ENCODE peak calls at places on chromosomes 12 and 14, in six cellular contexts. E, A, T, S, Y and R are unnamed samples.

GRCh38 chr14:61342486-61342885 is 21.1 kb downstream of the PRKCH start:
- DNase-seq in E (peak), A (no peak), T (no peak), S (no peak), Y (no peak), R (no peak)

GRCh38 chr12:89073027-89073398 is 279.3 kb downstream of the DUSP6 start:
- DNase-seq in E (peak), A (no peak), T (no peak), S (no peak), Y (peak), R (no peak)

GRCh38 chr14:21211509-21211908 is 55.6 kb upstream of the OR5AU1 start:
- DNase-seq in E (no peak), A (no peak), T (no peak), S (no peak), Y (no peak), R (no peak)

GRCh38 chr14:28756896-28757570 is 9.6 kb upstream of the FOXG1 start:
- DNase-seq in E (peak), A (no peak), T (no peak), S (no peak), Y (peak), R (no peak)

GRCh38 chr14:104933721-104934379 is 9.2 kb downstream of the PLD4 start:
- DNase-seq in E (no peak), A (no peak), T (peak), S (no peak), Y (no peak), R (no peak)

GRCh38 chr12:14883663-14884062 is 2.0 kb downstream of the MGP start:
- DNase-seq in E (no peak), A (no peak), T (no peak), S (no peak), Y (no peak), R (no peak)

GRCh38 chr12:115752913-115753726 is 524.4 kb downstream of the MED13L start:
- DNase-seq in E (peak), A (peak), T (no peak), S (peak), Y (peak), R (peak)

GRCh38 chr14:76307786-76308780 is 67.9 kb upstream of the ESRRB start:
- DNase-seq in E (no peak), A (no peak), T (no peak), S (no peak), Y (no peak), R (no peak)

GRCh38 chr12:108689314-108690190 is 41.8 kb downstream of the CORO1C start:
- DNase-seq in E (peak), A (peak), T (no peak), S (no peak), Y (no peak), R (peak)

GRCh38 chr12:96421014-96421413 is 20.8 kb upstream of the CDK17 start:
- DNase-seq in E (peak), A (no peak), T (no peak), S (no peak), Y (no peak), R (no peak)

GRCh38 chr12:56768424-56768823 is 5.3 kb downstream of the HSD17B6 start:
- DNase-seq in E (no peak), A (no peak), T (no peak), S (no peak), Y (no peak), R (peak)

GRCh38 chr14:24299255-24300191 is at the start of the genes DHRS1 and NOP9:
- DNase-seq in E (peak), A (peak), T (peak), S (peak), Y (peak), R (peak)
- TF ChIP-seq POLR2A in E (peak), A (peak), T (peak), S (peak), Y (peak), R (peak)

DNA sequence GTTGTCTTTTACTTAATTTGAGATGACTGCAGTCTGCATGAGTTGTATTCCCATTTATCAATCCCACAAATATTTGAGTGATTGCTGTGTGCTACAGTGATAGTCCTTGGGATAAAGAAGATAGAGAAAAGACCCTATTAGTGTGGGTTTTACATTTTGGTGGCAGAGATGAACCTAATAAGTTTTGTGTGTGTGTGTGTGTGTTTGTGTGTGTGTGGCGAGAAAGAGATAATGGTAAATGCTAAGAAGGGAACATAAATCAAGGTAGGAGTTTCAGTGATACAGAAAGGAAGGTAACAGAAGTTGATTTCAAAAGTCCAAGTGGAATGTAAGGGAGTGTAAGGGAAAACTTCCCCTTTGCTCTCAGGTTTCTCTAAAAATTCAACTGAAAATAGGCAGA is 2.6 kb upstream of the DDX55 start:
- DNase-seq in E (no peak), A (no peak), T (no peak), S (no peak), Y (no peak), R (no peak)
- TF ChIP-seq POLR2A in E (no peak), A (no peak), T (no peak), S (no peak), Y (no peak), R (no peak)

GRCh38 chr14:90301580-90302181 is 30.1 kb downstream of the NRDE2 start:
- DNase-seq in E (peak), A (no peak), T (no peak), S (peak), Y (no peak), R (no peak)

GRCh38 chr14:90305176-90305601 is 26.6 kb downstream of the NRDE2 start:
- DNase-seq in E (no peak), A (no peak), T (no peak), S (no peak), Y (no peak), R (no peak)

GRCh38 chr14:90301122-90301521 is 30.6 kb downstream of the NRDE2 start:
- DNase-seq in E (no peak), A (no peak), T (no peak), S (no peak), Y (no peak), R (no peak)

GRCh38 chr14:90302529-90303303 is 29.0 kb downstream of the NRDE2 start:
- DNase-seq in E (no peak), A (no peak), T (no peak), S (no peak), Y (no peak), R (no peak)

GRCh38 chr14:90303382-90303943 is 28.3 kb downstream of the NRDE2 start:
- DNase-seq in E (no peak), A (no peak), T (no peak), S (no peak), Y (no peak), R (no peak)
- TF ChIP-seq POLR2A in E (no peak), A (no peak), T (no peak), S (no peak), Y (no peak), R (no peak)

DNA sequence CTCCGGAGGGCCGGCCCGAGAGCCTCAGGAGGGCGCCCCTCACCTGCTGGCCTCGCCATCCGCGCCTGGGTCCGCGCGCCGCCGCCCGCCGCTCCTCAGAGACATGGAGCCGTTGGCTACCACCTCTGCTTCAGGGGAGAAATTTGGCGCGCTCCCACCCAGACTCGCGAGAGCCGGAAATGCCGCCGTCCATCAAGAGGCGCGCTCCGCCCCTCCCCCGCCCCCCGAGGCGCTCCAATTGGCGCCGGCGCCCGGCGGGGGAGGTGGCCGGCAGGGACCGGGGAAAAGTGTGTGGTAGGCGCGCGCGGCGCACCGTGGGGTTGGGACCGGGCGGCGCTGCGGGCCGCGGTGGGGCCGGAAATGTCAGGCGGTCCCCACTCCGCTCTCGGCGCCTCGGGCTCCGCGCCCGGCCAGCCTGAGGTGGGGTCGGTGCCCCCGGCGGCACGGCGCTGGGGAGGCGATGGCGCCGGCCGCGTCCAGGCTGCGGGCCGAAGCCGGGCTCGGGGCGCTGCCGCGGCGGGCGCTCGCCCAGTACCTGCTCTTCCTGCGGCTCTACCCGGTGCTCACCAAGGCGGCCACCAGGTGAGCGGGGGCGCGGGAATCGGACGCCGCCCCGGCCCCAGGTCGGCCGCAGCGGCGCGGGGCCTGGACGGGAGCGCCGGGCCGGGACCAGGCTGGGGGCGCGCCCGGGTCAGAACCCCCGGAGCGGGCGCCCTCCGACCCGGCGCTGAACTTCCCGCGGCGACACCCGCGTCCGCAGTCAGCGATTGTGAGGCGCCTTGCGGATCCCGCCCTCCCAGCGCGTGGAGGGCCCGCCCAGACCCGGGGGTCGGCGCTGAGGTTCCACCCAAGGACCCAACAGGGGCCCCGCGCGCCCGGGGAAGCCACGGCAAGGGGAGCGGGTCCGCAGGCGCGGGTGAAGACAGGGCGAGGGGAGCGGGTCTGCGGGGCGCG is at the start of the genes POLE and PXMP2:
- DNase-seq in E (peak), A (peak), T (peak), S (peak), Y (peak), R (peak)
- TF ChIP-seq POLR2A in E (peak), A (peak), T (no peak), S (peak), Y (peak), R (peak)